ENCODE peak calls at places on chromosomes 3 and 15, in four cellular contexts. One of them, this sample, is unnamed.

GRCh38 chr3:193211984-193212383 is 29.0 kb upstream of the PLAAT1 start:
- DNase-seq in left ventricle myocardium inferior: no peak
- DNase-seq in omental fat pad: no peak
- DNase-seq in coronary artery: no peak
- DNase-seq in this sample: no peak

GRCh38 chr15:40847225-40847961 is 3.5 kb downstream of the SPINT1 start:
- DNase-seq in left ventricle myocardium inferior: peak; percentile 38
- DNase-seq in omental fat pad: no peak
- DNase-seq in coronary artery: no peak
- DNase-seq in this sample: no peak

GRCh38 chr3:54123538-54124196 is 1.3 kb downstream of the CACNA2D3 start:
- DNase-seq in coronary artery: no peak
- DNase-seq in left ventricle myocardium inferior: no peak
- DNase-seq in omental fat pad: no peak
- DNase-seq in this sample: no peak

GRCh38 chr3:170726976-170727661 is 141.2 kb upstream of the SLC7A14 start:
- DNase-seq in left ventricle myocardium inferior: no peak
- DNase-seq in coronary artery: no peak
- DNase-seq in omental fat pad: no peak
- DNase-seq in this sample: no peak

GRCh38 chr15:82263350-82263749 is 732 bp downstream of the SAXO2 start:
- DNase-seq in coronary artery: no peak
- DNase-seq in omental fat pad: no peak
- DNase-seq in left ventricle myocardium inferior: no peak
- DNase-seq in this sample: no peak

GRCh38 chr3:46849686-46850467 is 13.4 kb downstream of the MYL3 start:
- DNase-seq in omental fat pad: no peak
- DNase-seq in left ventricle myocardium inferior: no peak
- DNase-seq in coronary artery: peak; percentile 70
- DNase-seq in this sample: peak; percentile 7

GRCh38 chr15:57951328-57951932 is 114.1 kb downstream of the ALDH1A2 start:
- DNase-seq in coronary artery: no peak
- DNase-seq in omental fat pad: no peak
- DNase-seq in left ventricle myocardium inferior: no peak
- DNase-seq in this sample: no peak

GRCh38 chr15:38072507-38073277 is 138.3 kb downstream of the TMCO5A start:
- DNase-seq in coronary artery: peak; percentile 79
- DNase-seq in omental fat pad: no peak
- DNase-seq in left ventricle myocardium inferior: peak; percentile 76
- DNase-seq in this sample: peak; percentile 19

GRCh38 chr3:8509961-8510360 is 8.3 kb downstream of the LMCD1 start:
- DNase-seq in left ventricle myocardium inferior: no peak
- DNase-seq in coronary artery: no peak
- DNase-seq in omental fat pad: no peak
- DNase-seq in this sample: no peak

GRCh38 chr3:159795776-159796175 is 192.9 kb upstream of the IL12A start:
- DNase-seq in omental fat pad: no peak
- DNase-seq in coronary artery: no peak
- DNase-seq in left ventricle myocardium inferior: no peak
- DNase-seq in this sample: no peak

GRCh38 chr15:66899555-66900350 is 165.6 kb upstream of the SMAD3 start:
- DNase-seq in omental fat pad: no peak
- DNase-seq in left ventricle myocardium inferior: no peak
- DNase-seq in coronary artery: no peak
- DNase-seq in this sample: no peak

GRCh38 chr3:189771842-189772494 is 140.8 kb downstream of the TP63 start:
- DNase-seq in omental fat pad: no peak
- DNase-seq in coronary artery: no peak
- DNase-seq in left ventricle myocardium inferior: no peak
- DNase-seq in this sample: no peak

GRCh38 chr15:82587805-82588204 is 47.5 kb upstream of the RPS17 start:
- DNase-seq in coronary artery: no peak
- DNase-seq in left ventricle myocardium inferior: no peak
- DNase-seq in omental fat pad: no peak
- DNase-seq in this sample: no peak

GRCh38 chr3:40780341-40780800 is 255.6 kb downstream of the ZNF621 start:
- DNase-seq in left ventricle myocardium inferior: peak; percentile 77
- DNase-seq in omental fat pad: no peak
- DNase-seq in coronary artery: peak; percentile 87
- DNase-seq in this sample: no peak

GRCh38 chr3:27360113-27361078 is 8.8 kb downstream of the NEK10 start:
- DNase-seq in omental fat pad: no peak
- DNase-seq in left ventricle myocardium inferior: no peak
- DNase-seq in coronary artery: no peak
- DNase-seq in this sample: no peak

GRCh38 chr3:149898771-149899170 is 71.9 kb downstream of the PFN2 start:
- DNase-seq in left ventricle myocardium inferior: no peak
- DNase-seq in coronary artery: no peak
- DNase-seq in omental fat pad: no peak
- DNase-seq in this sample: no peak

GRCh38 chr3:44058022-44058867 is 183.4 kb upstream of the TOPAZ1 start:
- DNase-seq in omental fat pad: no peak
- DNase-seq in left ventricle myocardium inferior: no peak
- DNase-seq in coronary artery: no peak
- DNase-seq in this sample: no peak

GRCh38 chr3:105997800-105998526 is 129.2 kb upstream of the CBLB start:
- DNase-seq in coronary artery: no peak
- DNase-seq in left ventricle myocardium inferior: no peak
- DNase-seq in omental fat pad: no peak
- DNase-seq in this sample: no peak

GRCh38 chr3:101940521-101940992 is 91.2 kb downstream of the NFKBIZ start:
- DNase-seq in omental fat pad: no peak
- DNase-seq in coronary artery: no peak
- DNase-seq in left ventricle myocardium inferior: peak; percentile 63
- DNase-seq in this sample: no peak

GRCh38 chr3:29605845-29606244 is 325.0 kb downstream of the RBMS3 start:
- DNase-seq in left ventricle myocardium inferior: no peak
- DNase-seq in omental fat pad: no peak
- DNase-seq in coronary artery: no peak
- DNase-seq in this sample: no peak

GRCh38 chr3:142366434-142366833 is 81.4 kb downstream of the XRN1 start:
- DNase-seq in omental fat pad: no peak
- DNase-seq in left ventricle myocardium inferior: no peak
- DNase-seq in coronary artery: no peak
- DNase-seq in this sample: no peak
- TF ChIP-seq CTCF in omental fat pad: no peak
- TF ChIP-seq CTCF in left ventricle myocardium inferior: no peak
- TF ChIP-seq CTCF in coronary artery: no peak
- TF ChIP-seq CTCF in this sample: no peak

GRCh38 chr3:11606865-11607440 is 36.8 kb downstream of the VGLL4 start:
- DNase-seq in left ventricle myocardium inferior: no peak
- DNase-seq in coronary artery: no peak
- DNase-seq in omental fat pad: no peak
- DNase-seq in this sample: no peak
- TF ChIP-seq CTCF in left ventricle myocardium inferior: no peak
- TF ChIP-seq CTCF in coronary artery: no peak
- TF ChIP-seq CTCF in omental fat pad: no peak
- TF ChIP-seq CTCF in this sample: no peak

GRCh38 chr15:69502470-69503045 is 49.9 kb downstream of the RPLP1 start:
- DNase-seq in left ventricle myocardium inferior: no peak
- DNase-seq in coronary artery: no peak
- DNase-seq in omental fat pad: no peak
- DNase-seq in this sample: no peak
- TF ChIP-seq CTCF in left ventricle myocardium inferior: peak; percentile 38
- TF ChIP-seq CTCF in coronary artery: no peak
- TF ChIP-seq CTCF in omental fat pad: no peak
- TF ChIP-seq CTCF in this sample: no peak

GRCh38 chr3:152717252-152717651 is 117.7 kb upstream of the P2RY1 start:
- DNase-seq in omental fat pad: no peak
- DNase-seq in coronary artery: no peak
- DNase-seq in left ventricle myocardium inferior: no peak
- DNase-seq in this sample: no peak

GRCh38 chr3:152718810-152719209 is 116.1 kb upstream of the P2RY1 start:
- DNase-seq in omental fat pad: no peak
- DNase-seq in left ventricle myocardium inferior: no peak
- DNase-seq in coronary artery: no peak
- DNase-seq in this sample: no peak

GRCh38 chr3:152709659-152710058 is 125.3 kb upstream of the P2RY1 start:
- DNase-seq in left ventricle myocardium inferior: no peak
- DNase-seq in omental fat pad: no peak
- DNase-seq in coronary artery: no peak
- DNase-seq in this sample: no peak

GRCh38 chr3:152719264-152719663 is 115.7 kb upstream of the P2RY1 start:
- DNase-seq in coronary artery: no peak
- DNase-seq in left ventricle myocardium inferior: no peak
- DNase-seq in omental fat pad: no peak
- DNase-seq in this sample: no peak

DNA sequence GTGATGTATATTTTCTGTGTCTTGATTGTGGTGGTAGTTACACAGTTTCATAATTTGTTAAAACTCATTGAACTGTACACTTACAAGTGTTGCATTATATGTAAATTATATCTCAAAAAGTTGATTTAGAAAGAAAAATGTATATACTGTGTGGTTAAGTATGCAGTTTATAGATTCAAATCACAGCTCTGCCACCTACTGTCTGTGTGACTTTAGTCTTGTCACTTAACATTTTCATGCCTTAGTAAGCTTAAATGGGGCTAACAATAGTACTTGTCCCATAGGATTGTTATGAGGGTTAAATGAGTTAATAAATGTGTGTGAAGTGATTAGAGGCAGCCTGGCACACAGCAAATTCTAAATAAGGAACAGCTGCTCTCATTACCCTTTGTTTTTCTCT is 120.9 kb upstream of the P2RY1 start:
- DNase-seq in omental fat pad: no peak
- DNase-seq in left ventricle myocardium inferior: no peak
- DNase-seq in coronary artery: no peak
- DNase-seq in this sample: no peak
- TF ChIP-seq CTCF in omental fat pad: no peak
- TF ChIP-seq CTCF in left ventricle myocardium inferior: no peak
- TF ChIP-seq CTCF in coronary artery: no peak
- TF ChIP-seq CTCF in this sample: no peak